ENCODE peak calls at places on chromosomes 4 and X, in four cellular contexts. V is H1, Y is HepG2, K is K562. N is an unnamed sample.

GRCh38 chr4:156190606-156191005 is 236.9 kb upstream of the CTSO start:
- DNase-seq in K (no peak), V (no peak), Y (no peak), N (no peak)

GRCh38 chr4:137558951-137559350 is 26.7 kb upstream of the PCDH18 start:
- DNase-seq in Y (no peak), V (no peak), K (no peak), N (no peak)

GRCh38 chrX:116417214-116417613 is 19.2 kb upstream of the SLC6A14 start:
- DNase-seq in K (no peak), V (no peak), Y (no peak), N (no peak)

GRCh38 chr4:179605196-179605595 is 2163.0 kb upstream of the AGA start:
- DNase-seq in Y (no peak), K (no peak), V (no peak), N (no peak)

GRCh38 chrX:150575415-150575814 is 7.0 kb downstream of the MTM1 start:
- DNase-seq in V (no peak), K (no peak), Y (no peak), N (peak; percentile 72)

GRCh38 chr4:78468272-78468671 is 83.3 kb upstream of the ANXA3 start:
- DNase-seq in K (no peak), Y (no peak), V (no peak), N (no peak)

GRCh38 chr4:11312389-11312788 is 116.3 kb downstream of the HS3ST1 start:
- DNase-seq in K (no peak), Y (no peak), V (no peak), N (no peak)

GRCh38 chrX:14357314-14357713 is 172.0 kb upstream of the GLRA2 start:
- DNase-seq in K (no peak), Y (no peak), V (no peak), N (no peak)

GRCh38 chrX:40166582-40166981 is 68.8 kb upstream of the BCOR start:
- DNase-seq in K (no peak), Y (no peak), V (no peak), N (no peak)

GRCh38 chr4:114272226-114272625 is 292.8 kb upstream of the ARSJ start:
- DNase-seq in K (no peak), Y (no peak), V (no peak), N (peak; percentile 40)

GRCh38 chrX:133415276-133416105 is at the start of gene GPC4:
- DNase-seq in V (no peak), Y (no peak), K (no peak), N (peak; percentile 57)

GRCh38 chr4:169492436-169493163 is 119.8 kb downstream of the NEK1 start:
- DNase-seq in Y (peak; percentile 39), V (peak; percentile 10), K (peak; percentile 40), N (peak; percentile 35)

GRCh38 chrX:117508021-117508420 is 608.6 kb downstream of the KLHL13 start:
- DNase-seq in V (no peak), Y (no peak), K (no peak), N (no peak)

GRCh38 chr4:16777726-16778125 is 120.7 kb downstream of the LDB2 start:
- DNase-seq in K (no peak), Y (no peak), V (no peak), N (no peak)

GRCh38 chr4:7206856-7207567 is 14.7 kb downstream of the SORCS2 start:
- DNase-seq in Y (no peak), V (no peak), K (peak; percentile 47), N (no peak)

GRCh38 chr4:122826596-122827257 is at the start of gene FGF2:
- DNase-seq in V (peak; percentile 47), Y (no peak), K (peak; percentile 76), N (no peak)

GRCh38 chr4:77002321-77002720 is 52.8 kb downstream of the SEPTIN11 start:
- DNase-seq in Y (no peak), V (no peak), K (no peak), N (no peak)

GRCh38 chr4:147640331-147640730 is 23.1 kb downstream of the TMEM184C start:
- DNase-seq in V (no peak), Y (no peak), K (no peak), N (no peak)

GRCh38 chr4:519885-520595 is 21.0 kb downstream of the PIGG start:
- DNase-seq in V (no peak), K (no peak), Y (no peak), N (no peak)

GRCh38 chr4:2347190-2347589 is 71.3 kb downstream of the ZFYVE28 start:
- DNase-seq in K (no peak), Y (no peak), V (no peak), N (no peak)

GRCh38 chr4:19927381-19927780 is 324.3 kb upstream of the SLIT2 start:
- DNase-seq in V (no peak), K (no peak), Y (no peak), N (no peak)

GRCh38 chrX:55072286-55072685 is 2.5 kb upstream of the PAGE2B start:
- DNase-seq in V (no peak), Y (no peak), K (no peak), N (no peak)

GRCh38 chr4:26459756-26460530 is 30.3 kb downstream of the CCKAR start:
- DNase-seq in K (no peak), Y (no peak), V (no peak), N (no peak)

GRCh38 chr4:176323511-176324160 is 3.9 kb downstream of the SPCS3 start:
- DNase-seq in V (no peak), Y (no peak), K (no peak), N (no peak)

GRCh38 chr4:20474119-20474518 is 222.4 kb downstream of the SLIT2 start:
- DNase-seq in K (no peak), Y (no peak), V (no peak), N (no peak)

GRCh38 chr4:143185253-143186107 is 763 bp downstream of the USP38 start:
- DNase-seq in V (no peak), Y (peak; percentile 16), K (peak; percentile 48), N (no peak)

GRCh38 chrX:41889317-41890025 is 33.9 kb downstream of the CASK start:
- DNase-seq in V (no peak), K (no peak), Y (peak; percentile 44), N (peak; percentile 27)

GRCh38 chrX:136541294-136541693 is 9.3 kb downstream of the VGLL1 start:
- DNase-seq in Y (no peak), V (no peak), K (peak; percentile 34), N (no peak)

GRCh38 chr4:186844059-186844681 is 120.5 kb upstream of the FAT1 start:
- DNase-seq in V (no peak), K (peak; percentile 64), Y (no peak), N (no peak)

GRCh38 chr4:67522851-67523671 is 22.2 kb downstream of the CENPC start:
- DNase-seq in K (peak; percentile 88), V (no peak), Y (no peak), N (no peak)

GRCh38 chrX:155768036-155768769 is 112.9 kb upstream of the VAMP7 start:
- DNase-seq in Y (no peak), K (no peak), V (no peak), N (no peak)

GRCh38 chrX:76802698-76803097 is 375.2 kb downstream of the MAGEE1 start:
- DNase-seq in K (no peak), V (no peak), Y (no peak), N (no peak)

GRCh38 chr4:118026806-118027205 is 7.5 kb upstream of the NDST3 start:
- DNase-seq in V (no peak), Y (no peak), K (no peak), N (no peak)

GRCh38 chr4:56243107-56243506 is 144.2 kb downstream of the AASDH start:
- DNase-seq in V (no peak), K (no peak), Y (no peak), N (no peak)

GRCh38 chr4:56238251-56238650 is 149.0 kb downstream of the AASDH start:
- DNase-seq in K (no peak), Y (no peak), V (no peak), N (no peak)

GRCh38 chr4:56244681-56245080 is 142.6 kb downstream of the AASDH start:
- DNase-seq in Y (no peak), V (no peak), K (no peak), N (no peak)

GRCh38 chr4:56240554-56241190 is 146.6 kb downstream of the AASDH start:
- DNase-seq in Y (peak; percentile 55), K (peak; percentile 32), V (no peak), N (no peak)

DNA sequence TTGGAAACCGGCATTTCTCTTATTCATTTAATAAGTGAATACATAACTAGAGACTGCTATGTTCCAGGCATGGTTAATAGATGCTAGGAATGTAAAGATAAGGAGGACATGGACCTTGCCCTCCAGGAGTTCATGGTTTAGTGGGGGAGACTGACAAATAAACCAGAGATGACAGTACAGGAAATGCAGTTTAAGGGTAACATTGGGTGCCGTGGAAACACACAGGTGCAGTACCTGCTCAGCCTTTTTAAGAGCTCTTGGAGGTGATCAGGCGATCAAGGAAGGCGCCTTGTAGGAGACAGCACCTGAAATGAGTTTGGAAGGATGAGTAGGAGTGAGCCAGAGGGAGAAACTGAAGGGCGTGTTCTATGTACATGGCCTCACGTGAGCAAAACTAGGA is 145.8 kb downstream of the AASDH start:
- DNase-seq in K (no peak), Y (peak; percentile 80), V (no peak), N (no peak)
- TF ChIP-seq JUND in K (no peak), Y (no peak), V (no peak), N (no peak)

DNA sequence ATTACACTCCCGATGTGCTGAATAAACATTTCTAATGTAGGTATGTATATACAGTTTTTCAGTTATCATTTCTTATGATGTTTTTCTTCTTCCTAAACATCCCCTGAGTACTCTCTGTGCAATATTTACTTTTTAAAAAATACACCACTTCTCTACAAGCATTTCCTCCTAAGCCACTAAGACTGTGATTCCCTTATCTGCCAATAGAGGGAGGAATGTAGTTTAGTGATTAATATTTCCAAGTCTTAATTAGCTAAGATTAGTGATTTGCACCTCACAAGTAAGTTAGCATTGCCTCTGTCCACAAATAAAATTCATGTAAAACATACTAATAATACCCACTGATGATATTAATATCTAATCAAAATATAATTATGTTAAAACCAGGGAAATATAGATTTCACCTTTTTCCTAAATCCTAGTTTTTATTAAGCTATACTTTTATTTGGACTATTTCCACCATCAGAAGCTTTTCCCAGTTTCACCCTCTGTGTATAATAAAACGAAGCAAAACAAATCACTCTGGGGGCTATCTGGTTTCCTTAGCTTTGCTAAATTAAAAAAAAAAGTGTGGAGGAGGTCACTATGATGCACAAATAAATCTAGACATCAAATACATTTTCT is 909.1 kb downstream of the FAT4 start:
- DNase-seq in K (peak; percentile 13), Y (peak; percentile 1), V (no peak), N (peak; percentile 29)
- TF ChIP-seq FOSL1 in K (no peak), Y (no peak), V (no peak), N (no peak)

DNA sequence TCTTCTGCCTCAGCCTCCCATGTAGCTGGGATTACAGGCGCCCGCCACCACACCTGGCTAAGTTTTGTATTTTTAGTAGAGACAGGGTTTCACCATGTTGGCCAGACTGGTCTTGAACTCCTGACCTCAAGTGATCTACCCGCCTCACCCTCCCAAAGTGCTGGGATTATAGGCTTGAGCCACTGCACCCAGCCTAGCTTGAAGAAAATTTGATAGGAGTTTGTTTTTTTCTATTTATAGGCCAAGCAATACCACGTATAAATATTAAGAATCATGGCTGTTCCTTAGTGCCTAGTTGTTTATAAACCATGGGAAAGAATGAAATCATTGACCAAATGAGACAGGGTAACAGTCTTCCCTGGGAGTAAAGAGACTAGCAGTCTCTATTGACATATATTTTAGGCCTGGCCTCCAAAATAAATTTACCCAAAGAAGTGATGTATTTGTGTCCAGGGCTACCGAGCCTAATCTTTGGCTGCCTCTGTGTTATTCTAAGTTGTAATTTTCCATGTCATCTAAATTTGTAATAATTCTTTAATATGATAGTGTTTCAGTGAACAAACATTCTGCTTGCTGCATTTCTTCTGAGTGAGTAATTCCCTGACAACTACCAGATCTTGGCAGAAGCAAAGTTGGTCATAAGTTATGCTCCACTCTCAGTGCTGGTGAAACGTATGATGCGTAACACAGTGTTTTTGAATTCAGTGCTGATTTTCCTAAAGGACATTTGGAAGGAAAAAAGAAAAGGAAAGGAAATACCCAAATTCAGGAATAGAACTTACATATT is 10.3 kb downstream of the PKD2 start:
- DNase-seq in K (no peak), Y (no peak), V (no peak), N (no peak)
- TF ChIP-seq POLR2AphosphoS5 in K (no peak), Y (no peak), V (no peak), N (no peak)

GRCh38 chr4:8648816-8649630 is 56.5 kb downstream of the CPZ start:
- DNase-seq in V (no peak), K (no peak), Y (no peak), N (no peak)
- TF ChIP-seq JUND in V (no peak), K (no peak), Y (no peak), N (no peak)